ENCODE peak calls at places on chromosomes 13 and 19, in eight cellular contexts. Z is activated T-cell treated with anti-CD3 and anti-CD28 coated beads for 1 hour; C is NCI-H460; S is GM19239; X is activated CD4-positive, alpha-beta memory T cell treated with anti-CD3 and anti-CD28 coated beads, Interleukin-2, amount 10 ng/mL, durations not matched to agents 7 days and 5 days; H is nephron progenitor cell; K is T1000; I is uterus. A is an unnamed sample.

GRCh38 chr13:106709509-106709908 is 141.6 kb upstream of the ARGLU1 start:
- DNase-seq in Z (no peak), C (no peak), S (no peak), X (no peak), H (no peak), K (no peak), I (no peak), A (peak)

GRCh38 chr13:24541127-24541475 is 28.5 kb upstream of the PARP4 start:
- DNase-seq in Z (no peak), C (no peak), S (no peak), X (no peak), H (no peak), K (no peak), I (no peak), A (no peak)

GRCh38 chr13:38223093-38223492 is 126.6 kb upstream of the UFM1 start:
- DNase-seq in Z (no peak), C (peak), S (no peak), X (no peak), H (peak), K (no peak), I (no peak), A (peak)

GRCh38 chr19:12295191-12295590 is 508 bp upstream of the ZNF44 start:
- DNase-seq in Z (no peak), C (no peak), S (no peak), X (no peak), H (no peak), K (no peak), I (no peak), A (no peak)

GRCh38 chr13:94716016-94716415 is 3.7 kb upstream of the SOX21 start:
- DNase-seq in Z (no peak), C (no peak), S (no peak), X (no peak), H (no peak), K (no peak), I (no peak), A (no peak)

GRCh38 chr13:29513002-29513980 is 82.2 kb downstream of the SLC7A1 start:
- DNase-seq in Z (no peak), C (no peak), S (no peak), X (no peak), H (no peak), K (no peak), I (no peak), A (no peak)

GRCh38 chr19:5988520-5989387 is 10.8 kb upstream of the RANBP3 start:
- DNase-seq in Z (no peak), C (no peak), S (no peak), X (no peak), H (no peak), K (no peak), I (no peak), A (no peak)

GRCh38 chr19:47651132-47651531 is 42.2 kb downstream of the BICRA start:
- DNase-seq in Z (no peak), C (no peak), S (no peak), X (no peak), H (no peak), K (no peak), I (no peak), A (no peak)

GRCh38 chr13:28412981-28413380 is 81.9 kb downstream of the FLT1 start:
- DNase-seq in Z (no peak), C (no peak), S (no peak), X (no peak), H (no peak), K (no peak), I (no peak), A (no peak)

A was measured in dermis microvascular lymphatic vessel endothelial cell.